ENCODE peak calls at places on chromosome 1, in ten cellular contexts. L is Daoy, I is activated T-helper 1 cell treated with Interleukin-2 at 50 U/mL for 16 hours, Q is naive B cell, C is amniotic epithelial cell, O is breast epithelium, A is A172, J is KBM-7, W is posterior cingulate gyrus, U is heart left ventricle. M is an unnamed sample.

GRCh38 chr1:9181176-9181906 is 52.4 kb upstream of the GPR157 start:
- DNase-seq in A (no peak), U (peak; percentile 74), O (no peak), J (peak; percentile 56), Q (peak; percentile 66), W (no peak), C (peak; percentile 47), L (peak; percentile 55), I (peak; percentile 49), M (peak; percentile 83)

GRCh38 chr1:25065246-25066238 is 135.5 kb upstream of the RUNX3 start:
- DNase-seq in Q (no peak), I (no peak), A (no peak), U (no peak), W (no peak), C (no peak), L (peak; percentile 55), J (no peak), O (no peak), M (no peak)

GRCh38 chr1:212782422-212783154 is 9.0 kb downstream of the NSL1 start:
- DNase-seq in I (no peak), W (no peak), Q (peak; percentile 15), U (no peak), L (peak; percentile 28), C (peak; percentile 64), J (peak; percentile 63), O (no peak), A (peak; percentile 70), M (no peak)

GRCh38 chr1:196678510-196678884 is 26.7 kb downstream of the CFH start:
- DNase-seq in O (no peak), I (no peak), Q (no peak), A (peak; percentile 74), L (peak; percentile 17), J (no peak), W (no peak), C (peak; percentile 78), U (no peak), M (no peak)

GRCh38 chr1:113479713-113480676 is 89.7 kb downstream of the MAGI3 start:
- DNase-seq in Q (no peak), I (no peak), L (no peak), O (no peak), A (no peak), W (no peak), C (peak; percentile 13), J (peak; percentile 18), U (peak; percentile 9), M (no peak)

GRCh38 chr1:209768354-209768774 is 12.5 kb downstream of the TRAF3IP3 start:
- DNase-seq in L (no peak), C (no peak), U (no peak), I (peak; percentile 63), W (no peak), Q (peak; percentile 45), O (no peak), J (peak; percentile 37), A (no peak), M (no peak)

GRCh38 chr1:62481681-62482080 is 44.8 kb downstream of the USP1 start:
- DNase-seq in I (no peak), C (peak; percentile 17), U (no peak), L (no peak), Q (no peak), W (no peak), J (no peak), A (no peak), O (no peak), M (no peak)

GRCh38 chr1:214966366-214966765 is 116.2 kb upstream of the KCNK2 start:
- DNase-seq in A (no peak), U (no peak), Q (no peak), W (no peak), C (no peak), I (no peak), J (no peak), O (no peak), L (no peak), M (no peak)

GRCh38 chr1:1631793-1632420 is at the start of gene MMP23B:
- DNase-seq in L (no peak), U (peak; percentile 68), O (no peak), I (no peak), W (no peak), A (no peak), J (no peak), Q (no peak), C (no peak), M (no peak)

GRCh38 chr1:85611390-85611789 is 30.8 kb downstream of the CCN1 start:
- DNase-seq in W (no peak), C (peak; percentile 88), J (no peak), O (no peak), Q (no peak), U (no peak), A (no peak), L (peak; percentile 72), I (no peak), M (no peak)